ENCODE peak calls at places on chromosomes 3 and 15, in ten cellular contexts. One of them, this sample, is unnamed.

GRCh38 chr15:83846847-83847246 is 192.9 kb downstream of the ADAMTSL3 start:
- DNase-seq in GM12878: no peak
- DNase-seq in endothelial cell of umbilical vein: no peak
- DNase-seq in stomach: no peak
- DNase-seq in transverse colon: no peak
- DNase-seq in H1: no peak
- DNase-seq in upper lobe of left lung: no peak
- DNase-seq in spleen: no peak
- DNase-seq in HCT116: no peak
- DNase-seq in sigmoid colon: no peak
- DNase-seq in this sample: no peak

GRCh38 chr3:141241248-141242034 is 9.8 kb downstream of the PXYLP1 start:
- DNase-seq in GM12878: no peak
- DNase-seq in endothelial cell of umbilical vein: no peak
- DNase-seq in stomach: no peak
- DNase-seq in transverse colon: no peak
- DNase-seq in H1: no peak
- DNase-seq in upper lobe of left lung: no peak
- DNase-seq in spleen: no peak
- DNase-seq in HCT116: no peak
- DNase-seq in sigmoid colon: no peak
- DNase-seq in this sample: no peak

GRCh38 chr3:194775731-194776130 is 90.0 kb downstream of the FAM43A start:
- DNase-seq in GM12878: no peak
- DNase-seq in endothelial cell of umbilical vein: no peak
- DNase-seq in stomach: no peak
- DNase-seq in transverse colon: no peak
- DNase-seq in H1: no peak
- DNase-seq in upper lobe of left lung: no peak
- DNase-seq in spleen: no peak
- DNase-seq in HCT116: no peak
- DNase-seq in sigmoid colon: no peak
- DNase-seq in this sample: no peak

GRCh38 chr3:14823910-14824629 is 5.3 kb downstream of the FGD5 start:
- DNase-seq in GM12878: no peak
- DNase-seq in endothelial cell of umbilical vein: no peak
- DNase-seq in stomach: no peak
- DNase-seq in transverse colon: no peak
- DNase-seq in H1: no peak
- DNase-seq in upper lobe of left lung: no peak
- DNase-seq in spleen: no peak
- DNase-seq in HCT116: no peak
- DNase-seq in sigmoid colon: no peak
- DNase-seq in this sample: peak; percentile 21

GRCh38 chr3:94063497-94064119 is 747 bp downstream of the NSUN3 start:
- DNase-seq in GM12878: no peak
- DNase-seq in endothelial cell of umbilical vein: no peak
- DNase-seq in stomach: no peak
- DNase-seq in transverse colon: no peak
- DNase-seq in H1: no peak
- DNase-seq in upper lobe of left lung: no peak
- DNase-seq in spleen: no peak
- DNase-seq in HCT116: no peak
- DNase-seq in sigmoid colon: no peak
- DNase-seq in this sample: no peak

GRCh38 chr3:45677045-45677436 is 12.2 kb upstream of the SACM1L start:
- DNase-seq in GM12878: no peak
- DNase-seq in endothelial cell of umbilical vein: no peak
- DNase-seq in stomach: no peak
- DNase-seq in transverse colon: peak; percentile 35
- DNase-seq in H1: no peak
- DNase-seq in upper lobe of left lung: peak; percentile 39
- DNase-seq in spleen: peak; percentile 90
- DNase-seq in HCT116: no peak
- DNase-seq in sigmoid colon: peak; percentile 89
- DNase-seq in this sample: no peak

GRCh38 chr15:20407553-20407952 is 134.0 kb downstream of the GOLGA6L6 start:
- DNase-seq in GM12878: no peak
- DNase-seq in endothelial cell of umbilical vein: no peak
- DNase-seq in stomach: no peak
- DNase-seq in transverse colon: no peak
- DNase-seq in H1: no peak
- DNase-seq in upper lobe of left lung: no peak
- DNase-seq in spleen: no peak
- DNase-seq in HCT116: no peak
- DNase-seq in sigmoid colon: no peak
- DNase-seq in this sample: no peak

GRCh38 chr3:78868570-78868969 is 899.2 kb downstream of the ROBO1 start:
- DNase-seq in GM12878: no peak
- DNase-seq in endothelial cell of umbilical vein: no peak
- DNase-seq in stomach: no peak
- DNase-seq in transverse colon: no peak
- DNase-seq in H1: no peak
- DNase-seq in upper lobe of left lung: no peak
- DNase-seq in spleen: no peak
- DNase-seq in HCT116: no peak
- DNase-seq in sigmoid colon: no peak
- DNase-seq in this sample: no peak

GRCh38 chr3:23202203-23202920 is 765 bp upstream of the UBE2E2 start:
- DNase-seq in GM12878: no peak
- DNase-seq in endothelial cell of umbilical vein: peak; percentile 46
- DNase-seq in stomach: peak; percentile 28
- DNase-seq in transverse colon: no peak
- DNase-seq in H1: peak; percentile 81
- DNase-seq in upper lobe of left lung: peak; percentile 42
- DNase-seq in spleen: no peak
- DNase-seq in HCT116: no peak
- DNase-seq in sigmoid colon: no peak
- DNase-seq in this sample: peak; percentile 64

GRCh38 chr3:187799942-187800637 is 54.8 kb upstream of the BCL6 start:
- DNase-seq in GM12878: no peak
- DNase-seq in endothelial cell of umbilical vein: no peak
- DNase-seq in stomach: no peak
- DNase-seq in transverse colon: no peak
- DNase-seq in H1: no peak
- DNase-seq in upper lobe of left lung: no peak
- DNase-seq in spleen: no peak
- DNase-seq in HCT116: no peak
- DNase-seq in sigmoid colon: no peak
- DNase-seq in this sample: no peak

GRCh38 chr3:99900248-99900647 is 82.6 kb downstream of the CMSS1 start:
- DNase-seq in GM12878: no peak
- DNase-seq in endothelial cell of umbilical vein: no peak
- DNase-seq in stomach: no peak
- DNase-seq in transverse colon: no peak
- DNase-seq in H1: no peak
- DNase-seq in upper lobe of left lung: no peak
- DNase-seq in spleen: no peak
- DNase-seq in HCT116: no peak
- DNase-seq in sigmoid colon: no peak
- DNase-seq in this sample: no peak

GRCh38 chr3:146100825-146101444 is 60.0 kb downstream of the PLOD2 start:
- DNase-seq in GM12878: no peak
- DNase-seq in endothelial cell of umbilical vein: peak; percentile 80
- DNase-seq in stomach: no peak
- DNase-seq in transverse colon: no peak
- DNase-seq in H1: no peak
- DNase-seq in upper lobe of left lung: no peak
- DNase-seq in spleen: no peak
- DNase-seq in HCT116: no peak
- DNase-seq in sigmoid colon: no peak
- DNase-seq in this sample: no peak

GRCh38 chr3:79618883-79619282 is 148.9 kb downstream of the ROBO1 start:
- DNase-seq in GM12878: no peak
- DNase-seq in endothelial cell of umbilical vein: no peak
- DNase-seq in stomach: no peak
- DNase-seq in transverse colon: no peak
- DNase-seq in H1: no peak
- DNase-seq in upper lobe of left lung: no peak
- DNase-seq in spleen: no peak
- DNase-seq in HCT116: no peak
- DNase-seq in sigmoid colon: no peak
- DNase-seq in this sample: no peak

GRCh38 chr3:139202226-139202958 is 141.4 kb upstream of the MRPS22 start:
- DNase-seq in GM12878: no peak
- DNase-seq in endothelial cell of umbilical vein: no peak
- DNase-seq in stomach: no peak
- DNase-seq in transverse colon: peak; percentile 75
- DNase-seq in H1: peak; percentile 59
- DNase-seq in upper lobe of left lung: no peak
- DNase-seq in spleen: no peak
- DNase-seq in HCT116: peak; percentile 54
- DNase-seq in sigmoid colon: no peak
- DNase-seq in this sample: no peak

GRCh38 chr15:40104296-40104864 is 4.3 kb downstream of the BMF start:
- DNase-seq in GM12878: no peak
- DNase-seq in endothelial cell of umbilical vein: no peak
- DNase-seq in stomach: no peak
- DNase-seq in transverse colon: no peak
- DNase-seq in H1: no peak
- DNase-seq in upper lobe of left lung: no peak
- DNase-seq in spleen: no peak
- DNase-seq in HCT116: no peak
- DNase-seq in sigmoid colon: no peak
- DNase-seq in this sample: no peak

GRCh38 chr15:40104865-40105516 is 3.7 kb downstream of the BMF start:
- DNase-seq in GM12878: no peak
- DNase-seq in endothelial cell of umbilical vein: peak; percentile 84
- DNase-seq in stomach: peak; percentile 91
- DNase-seq in transverse colon: peak; percentile 93
- DNase-seq in H1: peak; percentile 98
- DNase-seq in upper lobe of left lung: peak; percentile 95
- DNase-seq in spleen: peak; percentile 95
- DNase-seq in HCT116: peak; percentile 73
- DNase-seq in sigmoid colon: peak; percentile 96
- DNase-seq in this sample: peak; percentile 85

GRCh38 chr15:40100947-40101905 is 7.5 kb downstream of the BMF start:
- DNase-seq in GM12878: no peak
- DNase-seq in endothelial cell of umbilical vein: no peak
- DNase-seq in stomach: no peak
- DNase-seq in transverse colon: no peak
- DNase-seq in H1: no peak
- DNase-seq in upper lobe of left lung: no peak
- DNase-seq in spleen: peak; percentile 35
- DNase-seq in HCT116: no peak
- DNase-seq in sigmoid colon: peak; percentile 46
- DNase-seq in this sample: no peak

GRCh38 chr15:40103864-40104271 is 4.8 kb downstream of the BMF start:
- DNase-seq in GM12878: no peak
- DNase-seq in endothelial cell of umbilical vein: no peak
- DNase-seq in stomach: no peak
- DNase-seq in transverse colon: no peak
- DNase-seq in H1: no peak
- DNase-seq in upper lobe of left lung: no peak
- DNase-seq in spleen: peak; percentile 63
- DNase-seq in HCT116: no peak
- DNase-seq in sigmoid colon: no peak
- DNase-seq in this sample: no peak

DNA sequence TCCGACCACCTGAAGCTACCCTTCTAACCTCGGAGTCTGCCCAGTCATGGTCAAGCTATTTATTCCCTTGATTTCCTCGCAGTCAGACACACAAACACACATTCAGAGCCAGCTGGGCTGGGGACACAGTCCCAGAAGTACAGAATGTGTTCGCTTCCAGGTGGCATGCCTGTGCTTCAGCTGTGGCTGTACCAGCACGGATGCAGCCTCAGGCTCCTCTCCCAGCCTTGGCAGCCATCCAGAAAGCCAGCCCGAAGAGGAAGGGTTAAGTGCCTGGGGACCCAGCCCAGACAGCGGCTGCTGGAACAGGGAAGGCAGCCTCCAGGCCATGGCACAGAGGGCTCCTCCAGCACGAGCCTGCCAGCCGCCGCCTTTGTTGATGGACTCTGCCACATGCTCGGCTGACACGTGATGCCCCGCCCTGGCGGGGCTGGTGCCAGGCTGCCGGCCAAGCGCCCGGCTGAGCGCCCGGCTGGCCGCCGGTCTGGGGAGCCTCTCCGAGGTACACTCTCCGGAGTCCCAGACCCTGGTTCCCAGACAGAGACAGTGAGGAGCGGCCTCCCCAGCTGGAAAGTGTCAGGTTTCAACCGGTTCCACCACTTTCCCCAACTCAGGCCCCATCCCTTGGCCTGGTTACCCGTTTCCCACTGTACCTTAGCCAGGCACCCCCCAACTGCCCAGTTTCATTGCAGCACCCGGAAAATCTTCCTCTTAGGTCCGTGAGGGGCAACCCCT is 5.4 kb downstream of the BMF start:
- DNase-seq in GM12878: no peak
- DNase-seq in endothelial cell of umbilical vein: peak; percentile 71
- DNase-seq in stomach: peak; percentile 94
- DNase-seq in transverse colon: peak; percentile 89
- DNase-seq in H1: peak; percentile 91
- DNase-seq in upper lobe of left lung: peak; percentile 94
- DNase-seq in spleen: peak; percentile 88
- DNase-seq in HCT116: no peak
- DNase-seq in sigmoid colon: peak; percentile 96
- DNase-seq in this sample: peak; percentile 95
- TF ChIP-seq POLR2AphosphoS5 in GM12878: no peak
- TF ChIP-seq POLR2AphosphoS5 in endothelial cell of umbilical vein: no peak
- TF ChIP-seq POLR2AphosphoS5 in stomach: peak; percentile 15
- TF ChIP-seq POLR2AphosphoS5 in transverse colon: peak; percentile 72
- TF ChIP-seq POLR2AphosphoS5 in H1: no peak
- TF ChIP-seq POLR2AphosphoS5 in upper lobe of left lung: peak; percentile 41
- TF ChIP-seq POLR2AphosphoS5 in spleen: peak; percentile 57
- TF ChIP-seq POLR2AphosphoS5 in HCT116: peak; percentile 16
- TF ChIP-seq POLR2AphosphoS5 in sigmoid colon: peak; percentile 65
- TF ChIP-seq POLR2AphosphoS5 in this sample: peak; percentile 89

GRCh38 chr3:49013113-49013737 is 5.2 kb downstream of the DALRD3 start:
- DNase-seq in GM12878: no peak
- DNase-seq in endothelial cell of umbilical vein: no peak
- DNase-seq in stomach: no peak
- DNase-seq in transverse colon: no peak
- DNase-seq in H1: no peak
- DNase-seq in upper lobe of left lung: no peak
- DNase-seq in spleen: no peak
- DNase-seq in HCT116: no peak
- DNase-seq in sigmoid colon: no peak
- DNase-seq in this sample: no peak
- H3K4me1 ChIP-seq in GM12878: peaks cover 10% of the 10 kb centered on the region
- H3K4me1 ChIP-seq in endothelial cell of umbilical vein: peaks cover 12% of the 10 kb centered on the region
- H3K4me1 ChIP-seq in stomach: peaks cover 27% of the 10 kb centered on the region
- H3K4me1 ChIP-seq in transverse colon: peaks cover 30% of the 10 kb centered on the region
- H3K4me1 ChIP-seq in H1: peaks cover 5% of the 10 kb centered on the region
- H3K4me1 ChIP-seq in upper lobe of left lung: peaks cover 14% of the 10 kb centered on the region
- H3K4me1 ChIP-seq in spleen: peaks cover 23% of the 10 kb centered on the region
- H3K4me1 ChIP-seq in HCT116: peaks cover 27% of the 10 kb centered on the region
- H3K4me1 ChIP-seq in sigmoid colon: no peaks in the 10 kb centered on the region
- H3K4me1 ChIP-seq in this sample: no peaks in the 10 kb centered on the region

GRCh38 chr15:50686468-50687301 is at the start of gene TRPM7:
- DNase-seq in GM12878: peak; percentile 56
- DNase-seq in endothelial cell of umbilical vein: peak; percentile 84
- DNase-seq in stomach: peak; percentile 91
- DNase-seq in transverse colon: peak; percentile 90
- DNase-seq in H1: peak; percentile 87
- DNase-seq in upper lobe of left lung: peak; percentile 99
- DNase-seq in spleen: peak; percentile 97
- DNase-seq in HCT116: peak; percentile 65
- DNase-seq in sigmoid colon: peak; percentile 93
- DNase-seq in this sample: peak; percentile 78
- TF ChIP-seq POLR2A in GM12878: peak; percentile 95
- TF ChIP-seq POLR2A in endothelial cell of umbilical vein: peak; percentile 94
- TF ChIP-seq POLR2A in stomach: no peak
- TF ChIP-seq POLR2A in transverse colon: peak; percentile 84
- TF ChIP-seq POLR2A in H1: peak; percentile 55
- TF ChIP-seq POLR2A in upper lobe of left lung: peak; percentile 81
- TF ChIP-seq POLR2A in spleen: no peak
- TF ChIP-seq POLR2A in HCT116: peak; percentile 83
- TF ChIP-seq POLR2A in sigmoid colon: peak; percentile 51
- TF ChIP-seq POLR2A in this sample: peak; percentile 49

GRCh38 chr3:152610621-152611020 is 224.3 kb upstream of the P2RY1 start:
- DNase-seq in GM12878: no peak
- DNase-seq in endothelial cell of umbilical vein: no peak
- DNase-seq in stomach: no peak
- DNase-seq in transverse colon: no peak
- DNase-seq in H1: no peak
- DNase-seq in upper lobe of left lung: no peak
- DNase-seq in spleen: no peak
- DNase-seq in HCT116: no peak
- DNase-seq in sigmoid colon: no peak
- DNase-seq in this sample: no peak
- TF ChIP-seq POLR2AphosphoS5 in GM12878: no peak
- TF ChIP-seq POLR2AphosphoS5 in endothelial cell of umbilical vein: no peak
- TF ChIP-seq POLR2AphosphoS5 in stomach: no peak
- TF ChIP-seq POLR2AphosphoS5 in transverse colon: no peak
- TF ChIP-seq POLR2AphosphoS5 in H1: no peak
- TF ChIP-seq POLR2AphosphoS5 in upper lobe of left lung: no peak
- TF ChIP-seq POLR2AphosphoS5 in spleen: no peak
- TF ChIP-seq POLR2AphosphoS5 in HCT116: no peak
- TF ChIP-seq POLR2AphosphoS5 in sigmoid colon: no peak
- TF ChIP-seq POLR2AphosphoS5 in this sample: no peak